ENCODE peak calls at places on chromosomes 6 and 20, in six cellular contexts. L is HepG2, S is H1, O is K562, R is GM12878, Q is GM12892. Z is an unnamed sample.

GRCh38 chr20:25543068-25543467 is 42.3 kb downstream of the NINL start:
- DNase-seq in L (peak), O (no peak), R (no peak), Q (no peak), S (no peak), Z (no peak)

GRCh38 chr6:165031491-165031890 is 277.9 kb downstream of the C6orf118 start:
- DNase-seq in L (no peak), R (no peak), Q (no peak), S (no peak), O (no peak), Z (no peak)

GRCh38 chr6:130906736-130907381 is 79.7 kb downstream of the SMLR1 start:
- DNase-seq in L (no peak), S (no peak), R (no peak), Q (no peak), O (no peak), Z (no peak)

GRCh38 chr6:15876406-15876805 is 213.6 kb upstream of the DTNBP1 start:
- DNase-seq in S (no peak), Q (no peak), O (no peak), R (peak), L (no peak), Z (no peak)

GRCh38 chr20:29299811-29300578 is 1957.5 kb upstream of the DEFB115 start:
- DNase-seq in R (no peak), L (no peak), Q (no peak), S (no peak), O (no peak), Z (no peak)

GRCh38 chr20:47318596-47319516 is 37.6 kb downstream of the ZMYND8 start:
- DNase-seq in L (peak), O (peak), S (peak), Q (no peak), R (no peak), Z (no peak)

GRCh38 chr6:35396991-35397390 is 54.6 kb downstream of the PPARD start:
- DNase-seq in R (no peak), L (no peak), Q (no peak), S (no peak), O (no peak), Z (no peak)

GRCh38 chr6:170174124-170174770 is 116.6 kb downstream of the DLL1 start:
- DNase-seq in R (no peak), S (peak), O (no peak), Q (no peak), L (no peak), Z (no peak)

GRCh38 chr6:10019851-10020250 is 395.0 kb downstream of the TFAP2A start:
- DNase-seq in O (no peak), S (no peak), L (no peak), R (no peak), Q (no peak), Z (no peak)

GRCh38 chr20:58655328-58656094 is 4.4 kb downstream of the STX16 start:
- DNase-seq in Q (no peak), R (no peak), O (no peak), S (no peak), L (no peak), Z (no peak)

GRCh38 chr6:139335447-139336210 is 38.8 kb downstream of the CITED2 start:
- DNase-seq in L (no peak), S (no peak), O (no peak), Q (no peak), R (no peak), Z (no peak)

GRCh38 chr20:15789083-15789482 is 784.2 kb downstream of the KIF16B start:
- DNase-seq in S (no peak), L (no peak), O (no peak), Q (no peak), R (no peak), Z (no peak)

GRCh38 chr6:157535354-157536217 is 154.6 kb downstream of the ZDHHC14 start:
- DNase-seq in S (no peak), R (peak), O (no peak), Q (no peak), L (peak), Z (no peak)

GRCh38 chr20:5859611-5860010 is 90.7 kb downstream of the TRMT6 start:
- DNase-seq in O (no peak), Q (no peak), L (no peak), S (no peak), R (no peak), Z (no peak)

GRCh38 chr6:142694054-142694453 is 250.9 kb downstream of the HIVEP2 start:
- DNase-seq in L (no peak), O (no peak), R (no peak), Q (no peak), S (no peak), Z (no peak)

DNA sequence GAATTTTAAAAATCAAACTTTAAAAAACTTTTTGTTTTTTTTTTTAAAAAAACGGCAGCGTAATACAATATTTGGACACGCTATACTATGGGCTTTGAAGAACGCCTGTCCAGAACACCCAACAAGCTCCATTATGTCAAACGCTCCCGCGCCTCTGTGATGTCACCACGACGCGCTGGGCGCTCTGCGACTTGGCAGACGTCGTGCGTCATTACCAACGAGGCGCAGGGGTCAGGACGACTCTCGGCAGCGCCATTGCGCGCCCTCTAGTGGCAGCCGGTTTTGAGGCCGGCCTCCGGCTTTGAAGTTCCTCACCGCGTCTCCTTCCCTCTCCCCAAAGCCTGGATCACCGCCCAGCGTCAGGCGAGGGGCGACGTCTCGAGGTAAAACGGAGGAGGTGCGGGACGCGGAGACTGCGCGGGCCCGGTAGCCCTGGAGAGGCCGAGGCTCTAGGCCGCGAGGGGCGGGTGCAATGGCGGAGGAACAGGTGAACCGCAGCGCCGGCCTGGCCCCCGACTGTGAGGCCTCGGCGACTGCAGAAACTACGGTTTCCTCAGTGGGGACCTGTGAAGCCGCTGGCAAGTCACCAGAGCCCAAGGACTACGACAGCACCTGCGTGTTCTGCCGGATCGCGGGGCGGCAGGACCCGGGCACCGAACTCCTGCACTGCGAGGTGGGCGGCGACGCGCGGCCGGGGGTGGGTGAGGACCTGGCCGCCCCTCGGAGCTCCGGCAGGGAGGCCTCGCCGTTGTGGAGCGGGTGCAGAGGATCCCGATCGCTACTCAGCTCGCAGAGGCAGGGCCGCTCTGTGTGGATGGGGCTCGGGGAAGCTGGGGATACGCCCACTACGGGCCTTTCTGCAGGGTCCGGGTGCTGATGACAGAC is at the start of gene HINT3:
- DNase-seq in L (peak), S (peak), Q (peak), R (peak), O (peak), Z (peak)
- TF ChIP-seq POLR2A in L (peak), S (no peak), Q (peak), R (peak), O (peak), Z (no peak)

GRCh38 chr20:19351542-19351941 is 139.1 kb downstream of the SLC24A3 start:
- DNase-seq in S (no peak), O (no peak), R (no peak), Q (no peak), L (no peak), Z (no peak)
- TF ChIP-seq TAF1 in S (no peak), O (no peak), R (no peak), Q (no peak), L (no peak), Z (no peak)

GRCh38 chr20:62482136-62482833 is 6.5 kb upstream of the GATA5 start:
- DNase-seq in O (no peak), Q (no peak), S (no peak), L (no peak), R (no peak), Z (no peak)
- TF ChIP-seq POLR2A in O (no peak), Q (no peak), S (no peak), L (no peak), R (no peak), Z (no peak)

GRCh38 chr20:41202426-41202825 is 65.1 kb downstream of the PLCG1 start:
- DNase-seq in Q (no peak), O (no peak), S (no peak), L (no peak), R (no peak), Z (no peak)
- TF ChIP-seq TAF1 in Q (no peak), O (no peak), S (no peak), L (no peak), R (no peak), Z (no peak)

GRCh38 chr6:33200234-33201146 is at the start of the genes RXRB and SLC39A7:
- DNase-seq in S (peak), Q (peak), L (peak), R (peak), O (peak), Z (peak)
- TF ChIP-seq POLR2A in S (no peak), Q (peak), L (no peak), R (peak), O (peak), Z (peak)

GRCh38 chr20:63574156-63574828 is at the start of gene HELZ2:
- DNase-seq in L (peak), S (peak), O (peak), R (no peak), Q (peak), Z (peak)
- TF ChIP-seq TAF1 in L (peak), S (peak), O (peak), R (no peak), Q (no peak), Z (no peak)

GRCh38 chr6:44246663-44247337 is at the start of gene HSP90AB1:
- DNase-seq in S (peak), L (peak), R (peak), Q (peak), O (peak), Z (peak)
- TF ChIP-seq POLR2A in S (peak), L (no peak), R (peak), Q (peak), O (peak), Z (peak)